ENCODE peak calls at places on chromosome 2, in nine cellular contexts. Y is AG04449, I is HFFc6, L is tibial nerve, W is cardiac fibroblast, H is chondrocyte, R is choroid plexus epithelial cell, D is upper lobe of right lung, V is lower lobe of right lung. S is an unnamed sample.

GRCh38 chr2:157782057-157782845 is 93.9 kb downstream of the ACVR1 start:
- DNase-seq in H (no peak), L (no peak), D (no peak), I (peak), V (no peak), R (peak), W (peak), Y (no peak), S (no peak)

GRCh38 chr2:205689837-205690236 is 7.5 kb downstream of the NRP2 start:
- DNase-seq in H (no peak), V (no peak), D (no peak), L (no peak), R (no peak), W (no peak), I (no peak), Y (no peak), S (no peak)

GRCh38 chr2:210429403-210430137 is 47.0 kb downstream of the LANCL1 start:
- DNase-seq in D (no peak), H (no peak), V (no peak), Y (no peak), R (no peak), L (no peak), W (no peak), I (no peak), S (no peak)

GRCh38 chr2:14960686-14961324 is 328.3 kb downstream of the LRATD1 start:
- DNase-seq in R (no peak), Y (no peak), W (no peak), V (no peak), L (no peak), H (no peak), D (no peak), I (no peak), S (no peak)

GRCh38 chr2:46695283-46695682 is 215.9 kb downstream of the TMEM247 start:
- DNase-seq in D (peak), Y (no peak), I (no peak), V (no peak), H (no peak), R (no peak), W (no peak), L (no peak), S (no peak)

GRCh38 chr2:63914311-63914710 is 72.6 kb downstream of the UGP2 start:
- DNase-seq in L (no peak), R (no peak), V (no peak), I (no peak), W (no peak), D (no peak), Y (no peak), H (no peak), S (no peak)

GRCh38 chr2:48488545-48488944 is 41.4 kb upstream of the STON1 start:
- DNase-seq in Y (no peak), H (no peak), D (no peak), L (no peak), R (no peak), I (no peak), W (no peak), V (no peak), S (no peak)

GRCh38 chr2:36578343-36579296 is 19.3 kb downstream of the FEZ2 start:
- DNase-seq in H (no peak), I (no peak), W (no peak), Y (no peak), V (no peak), R (no peak), D (no peak), L (no peak), S (no peak)

GRCh38 chr2:215862211-215862610 is 151.1 kb downstream of the MREG start:
- DNase-seq in Y (no peak), D (no peak), H (no peak), I (no peak), L (no peak), V (no peak), W (peak), R (no peak), S (no peak)

GRCh38 chr2:10412380-10412779 is 35.7 kb downstream of the ODC1 start:
- DNase-seq in L (no peak), D (no peak), R (peak), V (no peak), W (peak), I (peak), Y (no peak), H (no peak), S (peak)

GRCh38 chr2:226793615-226794014 is 6.0 kb downstream of the IRS1 start:
- DNase-seq in D (no peak), L (no peak), W (no peak), H (no peak), V (no peak), Y (no peak), I (no peak), R (peak), S (no peak)

GRCh38 chr2:16382451-16382850 is 283.2 kb downstream of the CYRIA start:
- DNase-seq in Y (no peak), D (no peak), L (no peak), W (no peak), I (no peak), R (no peak), H (no peak), V (no peak), S (no peak)

GRCh38 chr2:136242687-136243277 is 124.8 kb upstream of the CXCR4 start:
- DNase-seq in V (no peak), W (no peak), Y (no peak), D (no peak), H (no peak), L (no peak), I (no peak), R (peak), S (no peak)

GRCh38 chr2:166127217-166128155 is at the start of gene SCN1A:
- DNase-seq in H (no peak), W (peak), V (no peak), D (no peak), I (peak), R (peak), Y (no peak), L (no peak), S (peak)

GRCh38 chr2:2158176-2158826 is 172.8 kb downstream of the MYT1L start:
- DNase-seq in Y (no peak), D (no peak), H (no peak), W (no peak), I (no peak), L (no peak), R (no peak), V (no peak), S (no peak)

GRCh38 chr2:130846686-130847375 is 10.1 kb downstream of the ARHGEF4 start:
- DNase-seq in L (no peak), Y (no peak), R (peak), I (peak), V (no peak), W (no peak), H (peak), D (no peak), S (no peak)

GRCh38 chr2:165275932-165276331 is 36.7 kb downstream of the SCN2A start:
- DNase-seq in R (no peak), H (no peak), I (no peak), Y (no peak), V (no peak), W (no peak), L (no peak), D (no peak), S (no peak)

GRCh38 chr2:2621855-2622254 is 290.8 kb upstream of the MYT1L start:
- DNase-seq in D (no peak), I (no peak), V (no peak), H (no peak), R (no peak), W (no peak), Y (no peak), L (no peak), S (no peak)

GRCh38 chr2:221480251-221480650 is 91.9 kb downstream of the EPHA4 start:
- DNase-seq in I (no peak), R (no peak), W (no peak), D (no peak), L (no peak), V (no peak), H (no peak), Y (no peak), S (no peak)

GRCh38 chr2:69253893-69254292 is 133.1 kb downstream of the GFPT1 start:
- DNase-seq in H (no peak), I (peak), D (no peak), Y (peak), R (peak), W (peak), L (no peak), V (no peak), S (no peak)

GRCh38 chr2:231717281-231718180 is 9.2 kb downstream of the PTMA start:
- DNase-seq in I (peak), W (peak), L (no peak), V (peak), Y (no peak), H (peak), R (peak), D (peak), S (peak)

GRCh38 chr2:240290432-240291336 is 144.8 kb upstream of the GPC1 start:
- DNase-seq in V (no peak), H (no peak), R (no peak), W (no peak), I (no peak), Y (no peak), D (no peak), L (no peak), S (no peak)

GRCh38 chr2:64524604-64525322 is 635 bp downstream of the AFTPH start:
- DNase-seq in L (no peak), W (peak), D (no peak), H (peak), Y (no peak), I (no peak), V (no peak), R (peak), S (peak)

GRCh38 chr2:167135691-167136090 is 247.4 kb downstream of the XIRP2 start:
- DNase-seq in L (no peak), D (no peak), H (no peak), Y (no peak), I (no peak), V (no peak), W (peak), R (peak), S (no peak)

GRCh38 chr2:66896151-66896550 is 461.2 kb downstream of the MEIS1 start:
- DNase-seq in L (no peak), R (no peak), W (no peak), Y (no peak), H (no peak), V (no peak), I (no peak), D (no peak), S (no peak)

GRCh38 chr2:37720533-37721218 is 49.2 kb upstream of the CDC42EP3 start:
- DNase-seq in Y (no peak), V (no peak), R (no peak), W (peak), D (no peak), L (no peak), I (peak), H (no peak), S (no peak)

GRCh38 chr2:240989451-240990265 is 8.8 kb upstream of the SNED1 start:
- DNase-seq in I (no peak), W (peak), H (peak), V (peak), L (peak), D (peak), R (peak), Y (no peak), S (peak)

GRCh38 chr2:134539946-134540345 is 178.9 kb downstream of the TMEM163 start:
- DNase-seq in R (no peak), V (no peak), I (no peak), L (no peak), W (no peak), D (no peak), Y (no peak), H (no peak), S (no peak)

GRCh38 chr2:10239561-10239967 is 63.1 kb upstream of the HPCAL1 start:
- DNase-seq in L (no peak), H (peak), D (peak), V (peak), I (no peak), R (no peak), Y (no peak), W (no peak), S (peak)

GRCh38 chr2:105510761-105511669 is 112.2 kb upstream of the FHL2 start:
- DNase-seq in L (no peak), Y (no peak), D (no peak), V (no peak), W (peak), H (no peak), I (peak), R (peak), S (no peak)

GRCh38 chr2:146806295-146807005 is 1038.4 kb upstream of the ACVR2A start:
- DNase-seq in Y (no peak), L (no peak), H (no peak), R (peak), D (no peak), V (no peak), I (no peak), W (peak), S (no peak)

GRCh38 chr2:151826737-151827157 is 1.5 kb downstream of the ARL5A start:
- DNase-seq in H (no peak), V (no peak), D (no peak), R (peak), Y (no peak), I (peak), W (peak), L (no peak), S (no peak)

GRCh38 chr2:150729495-150729955 is 242.1 kb upstream of the RND3 start:
- DNase-seq in H (no peak), I (no peak), V (no peak), D (no peak), L (no peak), R (no peak), W (no peak), Y (no peak), S (no peak)

GRCh38 chr2:147824625-147825024 is 20.2 kb upstream of the ACVR2A start:
- DNase-seq in R (no peak), V (no peak), I (no peak), Y (no peak), W (no peak), L (no peak), H (no peak), D (no peak), S (no peak)

GRCh38 chr2:26849056-26850001 is 1.4 kb downstream of the DPYSL5 start:
- DNase-seq in Y (no peak), V (no peak), W (no peak), R (no peak), H (no peak), L (no peak), D (no peak), I (no peak), S (no peak)

DNA sequence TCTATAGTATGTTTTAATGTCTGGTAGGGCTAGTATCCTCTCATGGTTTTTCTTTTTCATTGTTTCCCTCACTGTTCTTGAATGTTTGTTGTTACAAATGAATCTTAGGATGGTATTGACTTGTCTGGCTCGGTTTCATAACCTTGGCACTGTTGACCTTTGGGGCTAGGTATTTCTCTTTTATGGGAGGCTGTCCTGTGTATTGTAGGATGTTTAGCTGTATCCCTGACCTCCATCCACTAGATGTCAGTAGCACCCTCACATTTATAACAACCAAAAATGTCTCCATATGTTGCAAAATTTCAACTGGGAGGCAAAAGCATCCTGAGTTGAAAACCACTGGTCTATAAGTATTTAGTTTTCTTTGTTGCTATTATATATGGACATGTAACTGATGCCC is 7.0 kb upstream of the AOX1 start:
- DNase-seq in I (peak), V (no peak), Y (no peak), H (no peak), W (peak), L (no peak), D (no peak), R (peak), S (peak)
- TF ChIP-seq CTCF in I (peak), V (peak), Y (peak), H (peak), W (peak), L (peak), D (peak), R (peak), S (peak)

DNA sequence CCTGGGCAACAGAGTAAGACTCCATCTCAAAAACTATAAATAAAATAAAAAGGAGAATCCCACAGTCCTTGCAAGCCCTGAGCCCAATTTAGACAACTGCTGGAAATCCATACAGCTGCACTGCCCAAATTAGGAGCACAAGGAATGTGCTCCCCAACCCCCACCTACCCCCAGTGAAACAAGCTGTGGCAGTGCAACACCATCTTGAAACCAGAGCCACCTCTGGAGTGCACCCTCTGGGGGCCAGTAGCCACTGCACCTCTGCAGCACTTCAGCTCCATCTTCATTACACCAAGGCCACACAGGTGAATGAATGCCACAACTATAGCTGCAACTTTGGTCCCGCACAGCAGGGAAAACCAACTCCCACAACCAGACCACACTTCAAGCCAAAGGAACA is 37.3 kb downstream of the USP34 start:
- DNase-seq in W (no peak), I (no peak), V (no peak), L (no peak), R (no peak), H (no peak), D (no peak), Y (no peak), S (no peak)
- TF ChIP-seq CTCF in W (no peak), I (no peak), V (no peak), L (no peak), R (no peak), H (no peak), D (no peak), Y (no peak), S (no peak)

GRCh38 chr2:169087757-169088379 is 18.5 kb downstream of the DHRS9 start:
- DNase-seq in I (no peak), W (no peak), H (no peak), Y (no peak), R (no peak), V (no peak), L (no peak), D (no peak), S (no peak)
- TF ChIP-seq CTCF in I (no peak), W (no peak), H (no peak), Y (no peak), R (peak), V (no peak), L (no peak), D (no peak), S (no peak)

GRCh38 chr2:129794517-129794916 is 184.9 kb upstream of the RAB6C start:
- DNase-seq in I (no peak), H (no peak), R (no peak), L (no peak), D (no peak), Y (no peak), W (no peak), V (no peak), S (no peak)

GRCh38 chr2:129793326-129793955 is 186.0 kb upstream of the RAB6C start:
- DNase-seq in V (no peak), W (no peak), D (no peak), Y (no peak), L (no peak), H (no peak), R (no peak), I (no peak), S (no peak)

GRCh38 chr2:129796216-129796615 is 183.2 kb upstream of the RAB6C start:
- DNase-seq in H (no peak), V (no peak), R (no peak), L (no peak), D (no peak), W (no peak), Y (no peak), I (no peak), S (no peak)

GRCh38 chr2:129791651-129792050 is 187.8 kb upstream of the RAB6C start:
- DNase-seq in W (no peak), D (no peak), L (no peak), I (no peak), Y (no peak), H (no peak), V (no peak), R (no peak), S (no peak)

GRCh38 chr2:129794116-129794515 is 185.3 kb upstream of the RAB6C start:
- DNase-seq in L (no peak), D (no peak), V (no peak), H (no peak), W (no peak), I (no peak), Y (no peak), R (no peak), S (no peak)
- TF ChIP-seq CTCF in L (no peak), D (no peak), V (no peak), H (no peak), W (no peak), I (no peak), Y (no peak), R (no peak), S (no peak)